ENCODE peak calls at places on chromosome 9, in six cellular contexts. O is lower lobe of right lung, V is colonic mucosa, J is AML-193, R is Calu3, U is uterus. W is an unnamed sample.

GRCh38 chr9:136242908-136243525 is 2.6 kb downstream of the QSOX2 start:
- DNase-seq in J (peak), O (no peak), V (no peak), U (no peak), R (no peak), W (no peak)

GRCh38 chr9:5608298-5609254 is 20.3 kb upstream of the RIC1 start:
- DNase-seq in O (no peak), J (peak), V (no peak), U (no peak), R (peak), W (no peak)

GRCh38 chr9:24416136-24416535 is 129.6 kb downstream of the IZUMO3 start:
- DNase-seq in V (no peak), R (no peak), J (no peak), U (no peak), O (no peak), W (no peak)

GRCh38 chr9:131410051-131410491 is 16.2 kb downstream of the PRRC2B start:
- DNase-seq in U (no peak), R (no peak), V (no peak), J (peak), O (no peak), W (no peak)

GRCh38 chr9:104835163-104835562 is 71.2 kb downstream of the NIPSNAP3B start:
- DNase-seq in U (no peak), O (no peak), R (no peak), V (no peak), J (peak), W (peak)

GRCh38 chr9:36037580-36038169 is 962 bp downstream of the RECK start:
- DNase-seq in O (no peak), J (peak), U (no peak), R (no peak), V (no peak), W (no peak)

GRCh38 chr9:131606896-131607567 is 61.7 kb downstream of the PRRT1B start:
- DNase-seq in V (no peak), U (no peak), R (no peak), O (no peak), J (no peak), W (no peak)

GRCh38 chr9:127586537-127586936 is 25.5 kb upstream of the STXBP1 start:
- DNase-seq in J (peak), V (peak), U (peak), R (peak), O (peak), W (no peak)

GRCh38 chr9:132240860-132241482 is 79.1 kb downstream of the NTNG2 start:
- DNase-seq in J (peak), V (peak), U (peak), O (peak), R (peak), W (peak)

GRCh38 chr9:33942471-33943083 is 106.1 kb downstream of the UBAP2 start:
- DNase-seq in J (no peak), U (no peak), V (no peak), O (no peak), R (no peak), W (no peak)

GRCh38 chr9:81183763-81184162 is 505.6 kb downstream of the TLE1 start:
- DNase-seq in R (no peak), J (no peak), O (no peak), V (no peak), U (no peak), W (no peak)

GRCh38 chr9:121741198-121741918 is 89.9 kb downstream of the DAB2IP start:
- DNase-seq in V (no peak), U (no peak), R (no peak), O (no peak), J (no peak), W (peak)

GRCh38 chr9:87818308-87818707 is 64.4 kb upstream of the SPATA31E1 start:
- DNase-seq in V (no peak), O (no peak), J (no peak), U (no peak), R (no peak), W (no peak)

GRCh38 chr9:1173211-1173610 is 123.1 kb downstream of the DMRT2 start:
- DNase-seq in V (peak), R (no peak), J (no peak), U (no peak), O (no peak), W (no peak)

GRCh38 chr9:133682961-133683493 is 46.9 kb downstream of the DBH start:
- DNase-seq in V (no peak), U (no peak), R (no peak), J (no peak), O (peak), W (peak)

GRCh38 chr9:116288658-116289057 is 135.1 kb downstream of the PAPPA start:
- DNase-seq in J (no peak), V (no peak), U (no peak), R (peak), O (no peak), W (no peak)

GRCh38 chr9:134390537-134390936 is 64.3 kb downstream of the RXRA start:
- DNase-seq in O (no peak), U (no peak), R (no peak), J (no peak), V (no peak), W (no peak)

GRCh38 chr9:122200960-122201635 is 27.7 kb downstream of the LHX6 start:
- DNase-seq in J (no peak), V (no peak), O (no peak), U (no peak), R (no peak), W (no peak)

GRCh38 chr9:12922209-12922914 is 147.5 kb downstream of the LURAP1L start:
- DNase-seq in V (no peak), J (no peak), O (no peak), U (no peak), R (no peak), W (no peak)

GRCh38 chr9:128887914-128888350 is 6.0 kb downstream of the LRRC8A start:
- DNase-seq in V (no peak), U (peak), O (no peak), R (no peak), J (no peak), W (no peak)

GRCh38 chr9:124354364-124355031 is 60.7 kb downstream of the PSMB7 start:
- DNase-seq in V (no peak), R (no peak), J (no peak), U (no peak), O (no peak), W (no peak)

GRCh38 chr9:137150485-137151060 is 11.6 kb downstream of the GRIN1 start:
- DNase-seq in R (no peak), V (peak), U (no peak), O (no peak), J (no peak), W (peak)

GRCh38 chr9:72477862-72478564 is 43.4 kb upstream of the TMC1 start:
- DNase-seq in V (peak), R (peak), J (no peak), O (no peak), U (no peak), W (no peak)

GRCh38 chr9:118734696-118735095 is 634.5 kb downstream of the BRINP1 start:
- DNase-seq in J (no peak), V (no peak), R (no peak), U (no peak), O (no peak), W (no peak)

W was measured in left lung.